ENCODE peak calls at places on chromosomes 13 and 19, in four cellular contexts. O is A549, F is IMR-90, H is HepG2. D is an unnamed sample.

GRCh38 chr13:86324191-86324590 is 525.0 kb upstream of the SLITRK6 start:
- DNase-seq in H (no peak), F (no peak), O (no peak), D (no peak)

GRCh38 chr13:78326608-78327007 is 276.7 kb downstream of the POU4F1 start:
- DNase-seq in H (no peak), O (no peak), F (no peak), D (no peak)

GRCh38 chr13:76387561-76387960 is 498.6 kb downstream of the KCTD12 start:
- DNase-seq in F (no peak), H (no peak), O (no peak), D (no peak)

GRCh38 chr19:30278882-30279254 is 93.3 kb upstream of the ZNF536 start:
- DNase-seq in F (no peak), O (no peak), H (no peak), D (no peak)

GRCh38 chr19:10289167-10289835 is 451 bp upstream of the ICAM5 start:
- DNase-seq in H (peak; percentile 53), O (no peak), F (peak; percentile 54), D (peak; percentile 67)

GRCh38 chr19:8910775-8911414 is 78.7 kb downstream of the MBD3L1 start:
- DNase-seq in F (no peak), O (no peak), H (no peak), D (no peak)

GRCh38 chr19:30217461-30217860 is 154.7 kb upstream of the ZNF536 start:
- DNase-seq in F (no peak), H (no peak), O (no peak), D (no peak)

GRCh38 chr19:35262101-35262761 is 6.5 kb upstream of the USF2 start:
- DNase-seq in F (no peak), O (no peak), H (no peak), D (no peak)

GRCh38 chr13:50682966-50683365 is 160.5 kb downstream of the DLEU7 start:
- DNase-seq in H (no peak), O (no peak), F (no peak), D (no peak)

GRCh38 chr13:101301053-101301452 is 115.3 kb downstream of the NALCN start:
- DNase-seq in O (no peak), F (no peak), H (no peak), D (no peak)

GRCh38 chr19:4580021-4580901 is 20.8 kb upstream of the SEMA6B start:
- DNase-seq in F (no peak), O (no peak), H (no peak), D (peak; percentile 71)

GRCh38 chr13:87810920-87811344 is 139.8 kb downstream of the SLITRK5 start:
- DNase-seq in O (peak; percentile 21), H (no peak), F (no peak), D (no peak)

GRCh38 chr13:31162151-31163008 is 676 bp upstream of the HSPH1 start:
- DNase-seq in F (peak; percentile 99), H (peak; percentile 96), O (peak; percentile 84), D (peak; percentile 75)

GRCh38 chr19:2315818-2316353 is 7.9 kb upstream of the LINGO3 start:
- DNase-seq in F (peak; percentile 56), H (peak; percentile 55), O (no peak), D (peak; percentile 69)

GRCh38 chr19:20182232-20182785 is 15.3 kb downstream of the ZNF486 start:
- DNase-seq in H (no peak), F (no peak), O (no peak), D (no peak)

GRCh38 chr13:42396901-42397670 is 125.1 kb downstream of the AKAP11 start:
- DNase-seq in F (no peak), H (no peak), O (no peak), D (no peak)

GRCh38 chr13:49828452-49828851 is 36.0 kb upstream of the KPNA3 start:
- DNase-seq in F (no peak), O (no peak), H (no peak), D (no peak)

GRCh38 chr19:31054430-31054829 is 294.8 kb downstream of the TSHZ3 start:
- DNase-seq in F (peak; percentile 83), O (peak; percentile 28), H (no peak), D (no peak)

GRCh38 chr19:40745402-40745780 is 4.9 kb downstream of the ACTMAP start:
- DNase-seq in H (peak; percentile 28), O (no peak), F (peak; percentile 63), D (no peak)

GRCh38 chr13:93951153-93951552 is 528.3 kb downstream of the DCT start:
- DNase-seq in O (no peak), H (no peak), F (peak; percentile 26), D (no peak)

GRCh38 chr19:16180611-16181010 is 4.6 kb upstream of the FAM32A start:
- DNase-seq in H (no peak), O (no peak), F (peak; percentile 86), D (no peak)

GRCh38 chr13:112857914-112858490 is 111.0 kb upstream of the MCF2L start:
- DNase-seq in H (no peak), O (no peak), F (no peak), D (no peak)

GRCh38 chr13:109687559-109688448 is 98.6 kb downstream of the IRS2 start:
- DNase-seq in F (no peak), O (no peak), H (no peak), D (no peak)

DNA sequence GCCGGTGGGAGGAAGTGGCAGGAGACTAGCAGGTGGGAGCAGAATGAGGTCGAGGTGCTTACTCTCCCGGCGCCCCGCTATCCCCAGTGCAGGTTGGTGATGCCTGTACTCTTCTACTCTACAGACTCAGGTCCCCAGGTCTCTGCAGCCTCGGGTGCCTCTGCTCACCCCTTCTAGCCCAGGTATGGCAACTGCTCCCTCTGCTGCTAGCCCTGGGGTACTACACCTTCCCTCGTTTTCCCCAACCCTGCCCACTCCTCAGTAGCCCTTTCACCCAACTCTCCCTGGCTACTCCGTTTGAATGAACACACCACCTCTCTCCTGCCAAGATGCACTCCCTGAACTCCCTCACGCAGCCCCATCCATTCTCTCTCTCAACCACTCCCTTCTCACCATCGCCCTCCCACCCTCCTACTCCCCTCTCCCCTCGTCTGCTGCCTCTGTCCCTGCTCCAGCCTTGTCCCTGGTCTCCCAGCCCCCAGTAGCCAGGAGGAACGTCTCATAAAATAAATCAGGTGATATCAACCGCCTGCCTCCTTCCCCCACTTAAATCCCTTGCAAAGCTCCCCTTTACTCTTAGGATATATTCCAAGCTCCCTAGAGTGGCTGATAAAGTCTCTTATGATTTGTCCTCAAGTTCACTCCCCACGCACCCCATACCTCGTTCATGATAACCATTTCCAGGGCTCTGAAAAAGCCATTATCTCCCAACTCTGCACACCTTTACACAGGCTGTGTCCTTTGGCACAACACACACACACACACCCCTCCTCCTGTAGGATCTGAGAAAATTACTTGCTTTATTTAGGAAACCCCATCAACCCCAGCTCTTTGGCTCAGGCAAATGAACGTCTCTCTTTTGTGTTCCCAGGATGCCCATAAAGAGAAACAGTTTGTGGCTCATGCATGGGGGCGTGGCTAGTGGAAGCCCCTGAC is 8.2 kb upstream of the MEIS3 start:
- DNase-seq in H (peak; percentile 33), F (peak; percentile 45), O (peak; percentile 93), D (peak; percentile 80)
- TF ChIP-seq MAZ in H (no peak), F (peak; percentile 61), O (peak; percentile 42), D (no peak)

GRCh38 chr13:114161644-114162532 is 17.2 kb upstream of the CFAP97D2 start:
- DNase-seq in O (no peak), H (peak; percentile 63), F (peak; percentile 19), D (no peak)
- TF ChIP-seq MAZ in O (no peak), H (no peak), F (no peak), D (no peak)

GRCh38 chr13:26048745-26049144 is 3.1 kb downstream of the SHISA2 start:
- DNase-seq in O (no peak), H (no peak), F (no peak), D (no peak)

GRCh38 chr13:26050568-26051230 is 1.1 kb downstream of the SHISA2 start:
- DNase-seq in F (no peak), O (no peak), H (no peak), D (no peak)

GRCh38 chr13:26052136-26052736 is 420 bp upstream of the SHISA2 start:
- DNase-seq in H (no peak), F (no peak), O (no peak), D (no peak)

GRCh38 chr13:26053418-26053980 is 1.7 kb upstream of the SHISA2 start:
- DNase-seq in O (no peak), F (no peak), H (no peak), D (no peak)

DNA sequence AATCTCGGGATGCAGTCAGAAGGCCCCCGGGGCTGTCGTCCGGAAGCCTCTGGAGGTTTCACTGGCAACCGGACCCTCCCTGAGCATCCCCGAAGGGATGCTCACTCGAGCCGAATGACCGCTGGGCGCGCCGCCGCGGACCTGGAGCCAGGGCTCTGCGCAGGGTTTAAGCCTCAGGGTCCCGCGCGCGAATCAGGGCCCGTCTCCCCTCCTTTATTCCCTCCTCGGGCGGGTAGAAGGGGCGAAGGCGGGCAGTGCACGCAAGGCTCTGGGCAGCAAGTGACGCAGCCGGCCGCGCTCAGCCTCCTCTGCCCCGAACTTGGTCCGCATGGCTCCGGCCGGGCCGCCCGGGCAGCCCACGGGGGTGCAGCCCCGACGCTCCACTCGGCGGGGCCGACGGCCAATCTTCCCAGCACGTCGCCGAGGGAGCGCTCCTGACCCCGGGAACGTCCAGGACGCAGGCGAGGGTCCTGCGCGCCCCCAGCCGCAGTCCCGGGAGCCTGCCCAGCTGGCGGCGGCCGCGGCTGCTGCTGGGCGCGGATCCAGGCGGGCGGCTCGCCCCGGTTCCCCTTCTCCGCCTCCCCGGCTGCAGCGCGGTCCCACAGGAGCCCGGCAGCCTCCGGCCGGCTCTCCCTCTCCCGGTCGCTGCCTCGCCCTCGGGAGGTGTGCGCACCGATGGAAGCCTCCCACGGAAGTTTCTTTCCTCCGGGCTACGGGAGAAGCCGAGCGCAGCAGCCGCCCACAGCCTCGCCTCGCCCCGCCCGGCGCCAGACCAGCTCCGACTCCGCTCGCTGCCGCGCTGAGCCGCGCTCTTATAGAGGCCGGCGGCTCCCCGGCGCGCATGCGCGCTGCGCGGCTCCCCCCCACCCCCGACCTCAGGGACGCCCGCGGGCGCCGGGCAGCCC is at the start of gene SHISA2:
- DNase-seq in F (peak; percentile 31), O (no peak), H (no peak), D (no peak)
- TF ChIP-seq MAZ in F (no peak), O (no peak), H (no peak), D (no peak)

DNA sequence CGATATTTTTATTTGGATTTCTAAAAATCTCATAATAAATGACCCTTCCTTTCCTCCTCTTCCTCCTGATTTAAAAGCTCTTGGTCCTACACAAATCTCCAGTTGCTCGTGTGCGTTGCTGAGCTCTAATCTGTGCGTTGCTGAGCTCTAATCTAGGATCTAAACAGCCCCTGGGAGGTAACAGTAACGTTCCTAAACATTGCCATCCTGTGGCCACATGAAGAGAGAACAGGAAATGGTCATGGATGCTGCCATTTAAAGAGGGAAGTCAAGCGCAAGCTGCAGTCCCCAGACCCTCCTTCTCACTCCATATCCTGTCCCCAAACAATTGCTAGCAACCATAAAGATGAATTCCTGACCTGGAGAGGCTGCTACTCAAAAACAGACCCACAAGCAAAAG is 170.8 kb downstream of the NUFIP1 start:
- DNase-seq in F (peak; percentile 43), O (no peak), H (peak; percentile 24), D (no peak)
- TF ChIP-seq MAZ in F (no peak), O (no peak), H (no peak), D (no peak)